ENCODE peak calls at places on chromosomes 5 and 9, in nine cellular contexts. Y is neuronal stem cell, U is kidney, H is RWPE1, D is frontal cortex, S is pons, A is SK-N-SH, O is foreskin fibroblast, B is skeletal muscle cell. Q is an unnamed sample.

GRCh38 chr5:8864053-8864452 is 681.8 kb downstream of the SEMA5A start:
- DNase-seq in B (no peak), Y (no peak), A (no peak), D (no peak), S (no peak), O (peak), H (peak), U (no peak), Q (peak)

GRCh38 chr5:652773-653350 is 40.3 kb downstream of the TPPP start:
- DNase-seq in D (no peak), Y (no peak), O (no peak), U (peak), S (no peak), B (no peak), H (no peak), A (no peak), Q (no peak)

GRCh38 chr9:89661391-89661949 is 56.7 kb downstream of the GADD45G start:
- DNase-seq in H (no peak), U (no peak), S (peak), D (no peak), A (no peak), O (no peak), Y (peak), B (no peak), Q (no peak)

GRCh38 chr9:136296434-136297015 is 7.4 kb downstream of the CCDC187 start:
- DNase-seq in B (no peak), Y (no peak), A (no peak), U (peak), S (no peak), O (no peak), D (no peak), H (no peak), Q (no peak)

GRCh38 chr5:43050384-43050783 is 10.3 kb upstream of the ANXA2R start:
- DNase-seq in O (no peak), D (no peak), H (no peak), B (no peak), U (no peak), Y (no peak), S (no peak), A (no peak), Q (no peak)

GRCh38 chr9:91422832-91423711 is 560 bp downstream of the NFIL3 start:
- DNase-seq in U (peak), A (no peak), S (peak), O (peak), H (peak), B (peak), Y (peak), D (peak), Q (peak)

GRCh38 chr9:129102791-129103594 is 7.6 kb downstream of the CRAT start:
- DNase-seq in Y (no peak), A (peak), S (peak), B (peak), U (no peak), D (peak), H (peak), O (peak), Q (peak)

GRCh38 chr9:85723220-85723619 is 18.5 kb downstream of the AGTPBP1 start:
- DNase-seq in D (no peak), U (no peak), H (no peak), S (no peak), A (no peak), B (no peak), Y (no peak), O (no peak), Q (no peak)

GRCh38 chr5:73189816-73190451 is 16.9 kb downstream of the TMEM174 start:
- DNase-seq in Y (no peak), O (peak), H (peak), U (no peak), D (no peak), S (peak), A (no peak), B (peak), Q (peak)

GRCh38 chr9:13127164-13127563 is 152.3 kb downstream of the MPDZ start:
- DNase-seq in D (no peak), B (no peak), Y (no peak), U (no peak), S (no peak), O (no peak), A (no peak), H (no peak), Q (no peak)

GRCh38 chr9:71795097-71795807 is 26.9 kb upstream of the CEMIP2 start:
- DNase-seq in Y (no peak), B (no peak), U (no peak), H (no peak), S (no peak), O (no peak), A (no peak), D (no peak), Q (no peak)

GRCh38 chr5:160787247-160787646 is 64.8 kb downstream of the ATP10B start:
- DNase-seq in S (no peak), O (no peak), D (no peak), B (no peak), H (peak), U (peak), A (no peak), Y (no peak), Q (no peak)

GRCh38 chr5:156819537-156819936 is 30.6 kb upstream of the PPP1R2B start:
- DNase-seq in A (no peak), D (no peak), S (no peak), H (no peak), Y (no peak), O (no peak), B (no peak), U (no peak), Q (no peak)

GRCh38 chr9:87271696-87272477 is 225.8 kb upstream of the DAPK1 start:
- DNase-seq in S (no peak), B (no peak), U (no peak), Y (no peak), D (no peak), A (no peak), O (peak), H (no peak), Q (peak)

GRCh38 chr9:7783635-7784063 is 15.9 kb downstream of the DMAC1 start:
- DNase-seq in B (no peak), O (no peak), U (no peak), A (no peak), D (no peak), H (no peak), S (no peak), Y (no peak), Q (no peak)

GRCh38 chr9:95012902-95013301 is 286.4 kb downstream of the AOPEP start:
- DNase-seq in U (no peak), H (no peak), O (no peak), A (no peak), S (no peak), B (no peak), D (no peak), Y (no peak), Q (no peak)

GRCh38 chr9:87119328-87119881 is 172.1 kb upstream of the GAS1 start:
- DNase-seq in S (peak), A (peak), U (no peak), B (peak), H (peak), Y (no peak), D (no peak), O (peak), Q (peak)

GRCh38 chr5:8993031-8993430 is 552.8 kb downstream of the SEMA5A start:
- DNase-seq in S (no peak), O (no peak), H (no peak), U (no peak), Y (no peak), A (no peak), D (no peak), B (no peak), Q (peak)

GRCh38 chr9:98811051-98811650 is 3.7 kb downstream of the GALNT12 start:
- DNase-seq in U (no peak), A (no peak), H (peak), S (no peak), B (peak), O (peak), D (no peak), Y (no peak), Q (peak)

Q was measured in HCEC 1CT.